ENCODE peak calls at places on chromosomes 11 and 22, in four cellular contexts. C is colonic mucosa, R is HCT116, X is heart left ventricle. Z is an unnamed sample.

GRCh38 chr11:80718611-80719291 is 1277.9 kb upstream of the TENM4 start:
- DNase-seq in C (no peak), R (no peak), X (no peak), Z (no peak)

GRCh38 chr11:129251067-129251466 is 58.9 kb upstream of the ARHGAP32 start:
- DNase-seq in C (no peak), R (no peak), X (no peak), Z (no peak)

GRCh38 chr22:17969732-17970131 is 54.6 kb downstream of the MICAL3 start:
- DNase-seq in C (no peak), R (no peak), X (no peak), Z (no peak)

GRCh38 chr11:66100272-66101037 is 30.4 kb downstream of the PACS1 start:
- DNase-seq in C (peak), R (no peak), X (peak), Z (no peak)

GRCh38 chr11:45473491-45473890 is 187.3 kb upstream of the SYT13 start:
- DNase-seq in C (no peak), R (no peak), X (no peak), Z (no peak)

GRCh38 chr11:110349109-110349996 is 52.9 kb upstream of the RDX start:
- DNase-seq in C (no peak), R (no peak), X (no peak), Z (no peak)

GRCh38 chr22:50473088-50473487 is 1.7 kb downstream of the SBF1 start:
- DNase-seq in C (peak), R (peak), X (no peak), Z (no peak)

GRCh38 chr11:119572481-119573424 is 149.8 kb upstream of the THY1 start:
- DNase-seq in C (no peak), R (peak), X (no peak), Z (no peak)

GRCh38 chr11:70625921-70626518 is 227.7 kb downstream of the CTTN start:
- DNase-seq in C (no peak), R (no peak), X (no peak), Z (no peak)

GRCh38 chr11:111792955-111793500 is 26.8 kb upstream of the PPP2R1B start:
- DNase-seq in C (no peak), R (no peak), X (no peak), Z (no peak)

GRCh38 chr22:43878079-43878795 is 13.6 kb downstream of the PNPLA5 start:
- DNase-seq in C (no peak), R (no peak), X (no peak), Z (no peak)

GRCh38 chr11:125924384-125925007 is 20.2 kb downstream of the DDX25 start:
- DNase-seq in C (no peak), R (no peak), X (no peak), Z (peak)

GRCh38 chr11:113952070-113952469 is 22.8 kb upstream of the HTR3A start:
- DNase-seq in C (no peak), R (no peak), X (no peak), Z (no peak)

GRCh38 chr22:47307326-47307725 is 544.9 kb downstream of the TBC1D22A start:
- DNase-seq in C (no peak), R (no peak), X (peak), Z (peak)

GRCh38 chr11:113880966-113881365 is 5.6 kb upstream of the USP28 start:
- DNase-seq in C (no peak), R (no peak), X (no peak), Z (no peak)

GRCh38 chr11:101127348-101127698 is 2.3 kb downstream of the PGR start:
- DNase-seq in C (no peak), R (no peak), X (peak), Z (no peak)

GRCh38 chr11:122085712-122086111 is 30.3 kb downstream of the BLID start:
- DNase-seq in C (no peak), R (no peak), X (no peak), Z (no peak)

GRCh38 chr11:41403462-41403861 is 56.0 kb downstream of the LRRC4C start:
- DNase-seq in C (no peak), R (no peak), X (no peak), Z (no peak)

GRCh38 chr11:35725880-35726279 is 63.3 kb downstream of the TRIM44 start:
- DNase-seq in C (no peak), R (peak), X (no peak), Z (no peak)

GRCh38 chr11:66701432-66702240 is 23.9 kb upstream of the RBM4B start:
- DNase-seq in C (peak), R (no peak), X (no peak), Z (no peak)

GRCh38 chr11:44958165-44958564 is 7.5 kb upstream of the TP53I11 start:
- DNase-seq in C (peak), R (no peak), X (no peak), Z (no peak)

GRCh38 chr11:129894281-129895125 is 875 bp downstream of the NFRKB start:
- DNase-seq in C (no peak), R (no peak), X (no peak), Z (no peak)

GRCh38 chr11:107859459-107860239 is 1.1 kb upstream of the SLC35F2 start:
- DNase-seq in C (peak), R (peak), X (peak), Z (no peak)

GRCh38 chr11:61972796-61973602 is 5.6 kb upstream of the FTH1 start:
- DNase-seq in C (peak), R (no peak), X (no peak), Z (no peak)

GRCh38 chr11:56197367-56197766 is 20.9 kb downstream of the OR5J2 start:
- DNase-seq in C (no peak), R (no peak), X (no peak), Z (no peak)

GRCh38 chr11:122516686-122517085 is 138.8 kb upstream of the UBASH3B start:
- DNase-seq in C (no peak), R (no peak), X (no peak), Z (no peak)

GRCh38 chr11:117198613-117199012 is 557 bp upstream of the TAGLN start:
- DNase-seq in C (no peak), R (no peak), X (no peak), Z (no peak)
- H3K4me3 ChIP-seq in C (no peak), R (peak), X (peak), Z (peak)

GRCh38 chr11:7252683-7253213 is 1.0 kb downstream of the SYT9 start:
- DNase-seq in C (no peak), R (no peak), X (no peak), Z (no peak)
- H3K4me3 ChIP-seq in C (peak), R (no peak), X (peak), Z (peak)

GRCh38 chr11:1382831-1383607 is 6.7 kb upstream of the BRSK2 start:
- DNase-seq in C (peak), R (peak), X (peak), Z (peak)

GRCh38 chr11:1381793-1382425 is 7.8 kb upstream of the BRSK2 start:
- DNase-seq in C (no peak), R (no peak), X (no peak), Z (no peak)

GRCh38 chr11:1387521-1387920 is 2.2 kb upstream of the BRSK2 start:
- DNase-seq in C (no peak), R (no peak), X (no peak), Z (no peak)

GRCh38 chr11:1384206-1384965 is 5.3 kb upstream of the BRSK2 start:
- DNase-seq in C (no peak), R (no peak), X (no peak), Z (no peak)

DNA sequence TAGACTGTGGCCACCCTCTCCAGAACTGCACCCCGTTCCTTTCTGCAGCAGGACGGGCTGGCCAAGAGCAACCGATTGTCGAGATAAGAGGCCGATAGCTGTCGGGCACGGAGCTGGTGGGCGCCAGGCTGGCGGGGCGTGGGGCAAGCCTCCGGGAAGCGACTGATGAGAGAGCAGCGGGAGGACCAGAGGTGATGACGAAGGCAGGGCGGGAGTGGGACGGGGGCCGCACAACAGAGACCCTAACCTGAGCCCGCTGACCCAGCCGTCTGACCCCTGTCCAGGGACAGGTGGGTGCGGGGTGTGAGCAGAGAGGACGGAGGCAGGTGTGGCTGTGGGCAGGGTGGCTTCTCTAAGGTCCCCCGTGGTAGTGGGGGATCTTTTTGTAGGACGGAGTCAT is 7.3 kb upstream of the BRSK2 start:
- DNase-seq in C (no peak), R (no peak), X (no peak), Z (no peak)
- H3K4me3 ChIP-seq in C (no peak), R (peak), X (no peak), Z (peak)

DNA sequence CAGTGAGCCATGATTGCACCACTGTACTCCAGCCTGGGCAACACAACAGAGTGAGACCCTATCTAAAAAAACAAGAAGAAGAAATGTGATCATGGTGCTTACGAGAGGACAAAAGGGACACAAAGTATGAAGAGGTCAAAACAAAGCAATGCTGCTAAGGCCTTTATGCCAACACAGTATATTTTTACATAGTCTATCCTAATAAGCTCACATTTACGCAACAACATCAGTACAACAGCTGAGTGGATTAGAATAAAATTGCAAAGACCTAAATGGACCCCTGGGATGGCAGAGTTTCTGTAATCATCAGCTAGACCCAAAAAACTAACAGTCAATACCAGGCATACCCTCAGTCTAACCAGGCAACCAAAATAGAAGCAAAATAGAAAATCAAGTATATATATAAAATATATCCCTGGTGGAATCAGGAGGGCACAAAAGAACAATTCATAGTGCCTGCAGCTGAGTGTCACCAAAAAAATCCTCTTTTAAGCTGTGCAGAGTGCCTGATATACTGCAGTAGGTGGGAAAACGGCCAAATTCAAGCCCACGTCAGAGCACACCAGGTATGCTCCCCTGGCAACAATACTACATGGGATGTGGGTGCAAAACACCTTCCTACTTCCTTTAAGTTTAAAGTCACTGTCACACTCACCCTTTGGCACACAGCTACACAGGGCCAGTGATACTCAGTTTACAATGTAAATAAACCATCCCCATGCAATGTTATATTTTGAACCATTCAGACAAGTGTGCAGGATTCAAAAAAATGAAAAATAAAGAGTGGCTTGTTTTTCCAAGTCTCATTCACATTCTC is 57.8 kb downstream of the RBFOX2 start:
- DNase-seq in C (no peak), R (no peak), X (no peak), Z (no peak)
- H3K4me3 ChIP-seq in C (no peak), R (no peak), X (no peak), Z (no peak)

DNA sequence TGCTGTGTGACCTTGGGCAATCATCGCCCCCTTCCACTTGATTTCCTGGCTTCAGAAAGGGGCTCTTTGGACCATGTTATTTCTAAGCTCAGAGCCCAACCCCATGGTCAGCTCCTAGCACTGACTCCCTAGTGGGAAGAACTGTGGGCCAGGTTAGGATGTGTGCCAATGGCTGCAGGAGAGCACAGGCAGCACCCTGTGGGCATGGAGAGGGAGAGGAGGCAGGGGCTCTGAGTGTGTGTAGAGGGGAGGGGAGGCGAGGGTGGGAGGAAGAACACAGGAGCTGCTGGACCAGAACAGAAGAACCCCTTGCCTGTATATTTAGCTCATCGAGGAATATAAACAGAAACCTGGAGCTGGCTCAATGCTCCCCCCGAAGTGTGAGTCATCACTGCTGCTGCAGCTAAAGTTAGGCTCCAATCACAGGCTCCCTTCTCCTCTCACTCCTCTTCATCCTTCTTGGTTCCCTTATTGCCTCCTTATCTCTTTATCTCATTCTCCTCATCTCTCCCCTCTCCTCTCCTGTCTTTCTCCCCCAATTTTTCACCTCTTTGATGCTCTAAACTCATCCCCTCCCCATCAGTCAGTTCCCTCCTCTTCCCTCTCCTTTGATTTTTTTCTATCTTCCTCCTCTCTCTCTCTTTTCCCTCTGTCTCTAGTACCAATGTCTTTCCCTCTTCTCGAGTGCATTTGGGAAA is 14.5 kb upstream of the RPS19BP1 start:
- DNase-seq in C (no peak), R (no peak), X (no peak), Z (no peak)
- H3K4me3 ChIP-seq in C (no peak), R (no peak), X (no peak), Z (no peak)

GRCh38 chr11:105719073-105719846 is 109.4 kb downstream of the GRIA4 start:
- DNase-seq in C (no peak), R (peak), X (no peak), Z (no peak)
- H3K4me3 ChIP-seq in C (no peak), R (no peak), X (no peak), Z (no peak)

DNA sequence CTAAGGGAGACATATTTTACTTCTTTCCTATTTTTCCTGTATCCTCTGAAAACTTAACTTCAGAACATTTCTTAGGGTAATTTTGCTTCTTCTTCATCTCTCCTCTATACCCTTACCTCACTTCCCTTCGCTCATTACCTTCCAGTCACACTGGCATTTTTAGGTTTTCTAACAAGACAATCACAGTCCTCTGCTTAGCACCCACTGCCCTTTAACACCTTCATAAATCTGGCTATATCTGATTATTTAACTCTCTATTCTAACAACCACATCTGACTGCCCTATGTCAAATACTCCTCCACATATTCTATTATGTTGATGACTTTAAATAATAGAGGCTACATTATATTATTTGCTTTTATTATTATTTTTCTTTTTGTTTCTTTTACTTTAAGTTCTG is 1058.0 kb upstream of the CNTN5 start:
- DNase-seq in C (no peak), R (no peak), X (no peak), Z (no peak)
- H3K4me3 ChIP-seq in C (no peak), R (no peak), X (no peak), Z (no peak)

DNA sequence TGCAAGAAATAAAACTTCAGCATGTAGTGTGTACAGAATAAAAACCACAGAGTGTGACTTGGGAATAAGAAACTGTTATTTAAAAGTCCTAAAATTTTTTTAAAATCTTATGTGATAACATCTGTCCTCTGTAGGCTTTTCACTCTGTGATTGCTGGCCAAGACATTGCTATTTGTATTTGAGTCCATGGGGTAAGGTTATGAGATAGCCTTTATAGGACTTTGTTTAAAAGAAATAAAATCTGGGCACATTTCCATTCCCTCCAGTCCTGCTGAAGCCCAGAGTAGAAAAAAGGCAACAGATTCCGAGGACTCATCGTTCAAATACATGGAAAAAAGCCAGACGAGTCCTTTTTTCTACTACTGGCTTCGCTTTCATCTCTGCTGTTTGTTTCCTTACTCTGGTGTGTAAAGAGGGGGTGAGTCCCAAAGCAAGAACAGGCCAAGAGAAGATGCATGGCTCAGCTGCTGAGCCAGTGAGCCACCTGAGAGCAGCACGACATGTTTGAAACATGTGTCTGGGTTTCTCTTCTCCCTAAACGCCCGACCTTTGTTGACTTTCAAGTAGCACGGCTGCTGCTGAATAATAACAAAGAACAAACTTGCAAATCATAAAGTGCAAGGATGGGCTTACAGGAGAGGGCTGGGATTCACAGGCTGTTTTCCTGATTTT is 195.0 kb upstream of the RAG2 start:
- DNase-seq in C (no peak), R (no peak), X (no peak), Z (no peak)
- H3K4me3 ChIP-seq in C (no peak), R (no peak), X (no peak), Z (peak)

GRCh38 chr11:96242971-96243647 is 99.9 kb downstream of the MAML2 start:
- DNase-seq in C (peak), R (peak), X (peak), Z (peak)

GRCh38 chr11:96241351-96241841 is 101.6 kb downstream of the MAML2 start:
- DNase-seq in C (peak), R (no peak), X (no peak), Z (no peak)

GRCh38 chr11:96237759-96238158 is 105.2 kb downstream of the MAML2 start:
- DNase-seq in C (no peak), R (no peak), X (no peak), Z (no peak)

GRCh38 chr11:96238563-96239166 is 104.3 kb downstream of the MAML2 start:
- DNase-seq in C (no peak), R (no peak), X (no peak), Z (no peak)

DNA sequence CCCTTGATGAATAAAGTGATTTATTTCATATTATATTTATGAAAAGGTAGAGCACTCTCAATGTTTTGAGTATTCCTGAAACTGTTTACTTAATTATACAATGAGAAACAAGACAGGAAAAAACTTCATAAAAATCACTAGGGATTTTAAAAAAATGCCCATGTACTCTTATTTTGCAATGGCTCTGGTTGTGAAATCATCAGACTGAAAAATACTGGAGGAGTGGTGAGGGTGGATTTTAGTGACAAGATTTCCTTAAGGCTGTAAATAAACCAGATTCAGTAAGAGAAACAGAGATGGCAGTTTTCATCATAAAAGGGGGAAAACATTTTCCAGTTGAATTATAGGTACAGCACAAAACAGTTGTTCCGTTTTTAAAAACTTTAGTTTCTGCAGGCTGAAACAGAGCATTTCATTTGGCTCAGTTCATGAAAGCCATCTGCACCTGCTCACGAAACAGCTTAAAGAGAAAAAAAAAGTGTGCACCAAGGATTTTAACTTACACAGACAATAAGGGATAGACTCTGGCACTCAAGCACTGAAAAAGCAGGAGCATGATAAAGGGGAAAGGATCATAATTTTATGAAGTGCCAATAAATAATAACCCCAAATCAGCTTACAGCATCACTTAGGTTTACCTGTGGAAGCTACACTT is 100.7 kb downstream of the MAML2 start:
- DNase-seq in C (no peak), R (no peak), X (no peak), Z (no peak)
- H3K4me3 ChIP-seq in C (peak), R (peak), X (no peak), Z (peak)

Z was measured in esophagus muscularis mucosa.